ENCODE peak calls at places on chromosomes 4 and X, in four cellular contexts. D is hepatocyte, N is thoracic aorta, F is sigmoid colon. X is an unnamed sample.

GRCh38 chr4:76251448-76252270 is at the start of gene FAM47E:
- DNase-seq in F (peak), D (peak), N (peak), X (peak)

GRCh38 chr4:4542824-4543485 is 1.1 kb upstream of the STX18 start:
- DNase-seq in D (no peak), F (no peak), N (no peak), X (no peak)

GRCh38 chr4:10005632-10006031 is 15.7 kb downstream of the SLC2A9 start:
- DNase-seq in N (no peak), F (no peak), D (no peak), X (no peak)

GRCh38 chr4:44927361-44928061 is 201.2 kb upstream of the GNPDA2 start:
- DNase-seq in N (no peak), F (no peak), D (peak), X (peak)

GRCh38 chrX:28205905-28206304 is 224.7 kb upstream of the DCAF8L1 start:
- DNase-seq in F (no peak), N (no peak), D (no peak), X (peak)

GRCh38 chr4:142379277-142380051 is 466.6 kb downstream of the INPP4B start:
- DNase-seq in N (no peak), F (no peak), D (peak), X (peak)

GRCh38 chrX:71181558-71181909 is 36.9 kb downstream of the NLGN3 start:
- DNase-seq in D (no peak), F (no peak), N (no peak), X (no peak)

GRCh38 chr4:75018811-75019210 is 85.9 kb downstream of the PARM1 start:
- DNase-seq in N (no peak), D (no peak), F (no peak), X (no peak)

GRCh38 chr4:89420507-89420906 is 112.9 kb upstream of the GPRIN3 start:
- DNase-seq in N (no peak), D (no peak), F (no peak), X (no peak)

GRCh38 chr4:87975466-87975865 is at the start of gene SPP1:
- DNase-seq in F (no peak), D (peak), N (no peak), X (no peak)

DNA sequence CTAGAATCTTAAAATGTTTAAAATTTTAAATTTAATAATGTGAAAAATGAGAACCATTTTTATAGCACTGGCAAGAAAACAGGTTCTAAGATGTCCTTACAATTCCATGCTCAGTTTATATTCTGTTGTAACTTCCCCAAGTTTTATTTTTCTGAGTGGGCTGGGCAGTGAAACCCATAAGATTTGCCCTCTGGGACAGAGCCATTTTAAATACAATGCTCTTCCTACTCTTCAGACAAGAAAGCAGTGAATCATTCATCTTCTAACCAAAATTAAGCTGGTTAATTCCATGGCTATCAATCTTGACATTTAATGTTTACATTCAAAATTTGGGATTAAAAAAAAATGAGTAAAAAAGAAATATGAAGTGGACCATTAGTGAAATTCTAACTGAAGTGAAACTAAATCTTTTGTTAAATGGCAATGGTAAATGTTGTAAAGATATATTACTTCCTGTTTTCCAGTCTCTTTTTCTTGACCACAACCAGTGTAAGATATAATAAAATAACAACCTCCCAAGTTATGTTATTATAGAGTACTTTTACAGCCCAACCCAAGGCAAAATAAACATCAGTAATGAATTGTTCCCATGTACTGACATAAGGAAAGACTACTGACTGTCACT is 37.2 kb upstream of the PTPN13 start:
- DNase-seq in F (no peak), N (no peak), D (no peak), X (no peak)
- H3K27ac ChIP-seq in F (no peak), N (peak), D (no peak), X (no peak)

GRCh38 chrX:136061302-136061701 is 76.1 kb downstream of the SLC9A6 start:
- DNase-seq in N (no peak), F (no peak), D (no peak), X (no peak)

GRCh38 chrX:136065044-136065671 is 79.9 kb downstream of the SLC9A6 start:
- DNase-seq in N (no peak), F (peak), D (no peak), X (peak)

GRCh38 chrX:136064661-136065043 is 79.4 kb downstream of the SLC9A6 start:
- DNase-seq in N (no peak), D (no peak), F (no peak), X (no peak)

GRCh38 chrX:136067097-136067496 is 80.2 kb upstream of the FHL1 start:
- DNase-seq in N (no peak), D (no peak), F (peak), X (no peak)

DNA sequence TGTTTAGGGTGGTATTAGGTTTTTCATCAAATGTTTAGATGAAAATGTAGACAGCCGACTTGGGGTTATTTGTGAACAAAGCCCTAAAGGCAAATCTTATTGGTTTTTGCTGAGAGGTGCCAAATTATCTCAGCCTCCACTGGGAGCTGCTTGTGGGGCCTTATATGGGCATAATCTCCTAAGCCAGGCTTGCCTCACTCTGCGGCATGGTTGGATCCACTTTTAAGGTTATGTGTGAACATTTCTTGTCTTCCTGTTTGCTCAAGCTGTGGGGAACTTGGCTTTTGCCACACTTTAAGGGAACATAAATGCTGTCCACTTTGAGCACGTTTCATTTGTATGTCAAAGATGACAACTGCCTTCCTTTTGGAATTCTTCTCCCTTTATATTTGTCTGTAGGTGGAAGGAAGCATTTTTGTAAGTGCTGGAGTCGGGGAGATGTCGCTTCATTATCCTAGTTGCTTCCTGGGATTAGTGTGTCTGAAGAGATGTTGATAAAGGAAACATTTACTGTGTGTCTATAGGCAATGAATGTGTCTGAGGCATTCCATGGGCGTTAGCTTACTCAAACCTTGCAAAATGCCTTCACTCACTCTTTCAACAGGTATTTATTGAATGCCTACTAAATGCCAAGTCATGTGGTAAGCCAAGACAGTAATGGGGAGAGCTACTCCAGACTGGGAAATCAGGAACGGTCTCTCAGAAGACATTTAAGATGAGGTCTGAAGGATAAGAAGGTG is 78.3 kb downstream of the SLC9A6 start:
- DNase-seq in F (peak), D (no peak), N (peak), X (no peak)
- TF ChIP-seq CTCF in F (no peak), D (no peak), N (no peak), X (no peak)

GRCh38 chrX:136201601-136202000 is 49.6 kb downstream of the MAP7D3 start:
- DNase-seq in N (no peak), D (no peak), F (no peak), X (no peak)
- H3K27ac ChIP-seq in N (peak), D (no peak), F (peak), X (no peak)

DNA sequence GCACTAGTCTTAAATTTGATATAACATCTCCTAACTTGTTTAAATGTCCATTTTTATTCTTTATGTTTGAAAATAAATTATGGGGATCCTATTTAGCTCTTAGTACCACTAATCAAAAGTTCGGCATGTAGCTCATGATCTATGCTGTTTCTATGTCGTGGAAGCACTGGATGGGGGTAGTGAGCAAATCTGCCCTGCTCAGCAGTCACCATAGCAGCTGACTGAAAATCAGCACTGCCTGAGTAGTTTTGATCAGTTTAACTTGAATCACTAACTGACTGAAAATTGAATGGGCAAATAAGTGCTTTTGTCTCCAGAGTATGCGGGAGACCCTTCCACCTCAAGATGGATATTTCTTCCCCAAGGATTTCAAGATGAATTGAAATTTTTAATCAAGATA is 27.6 kb downstream of the NUDT6 start:
- DNase-seq in N (no peak), D (no peak), F (no peak), X (no peak)
- TF ChIP-seq CTCF in N (no peak), D (no peak), F (no peak), X (no peak)

GRCh38 chr4:168109527-168109926 is 17.2 kb downstream of the ANXA10 start:
- DNase-seq in N (no peak), D (no peak), F (no peak), X (no peak)
- H3K27ac ChIP-seq in N (no peak), D (no peak), F (no peak), X (no peak)